ENCODE peak calls at places on chromosomes 16 and 17, in six cellular contexts. One of them, this sample, is unnamed.

GRCh38 chr16:84543931-84544776 is 39.7 kb upstream of the MEAK7 start:
- DNase-seq in heart right ventricle: no peak
- DNase-seq in mesendoderm: no peak
- DNase-seq in effector memory CD4-positive, alpha-beta T cell: no peak
- DNase-seq in ACHN: no peak
- DNase-seq in HFF-Myc: no peak
- DNase-seq in this sample: no peak

GRCh38 chr16:1651509-1652342 is 26.4 kb upstream of the JPT2 start:
- DNase-seq in effector memory CD4-positive, alpha-beta T cell: no peak
- DNase-seq in HFF-Myc: no peak
- DNase-seq in heart right ventricle: no peak
- DNase-seq in ACHN: no peak
- DNase-seq in mesendoderm: no peak
- DNase-seq in this sample: no peak

GRCh38 chr17:28350271-28350670 is 7.1 kb downstream of the POLDIP2 start:
- DNase-seq in ACHN: no peak
- DNase-seq in heart right ventricle: no peak
- DNase-seq in HFF-Myc: no peak
- DNase-seq in mesendoderm: no peak
- DNase-seq in effector memory CD4-positive, alpha-beta T cell: no peak
- DNase-seq in this sample: no peak

GRCh38 chr17:60851181-60851580 is 173.5 kb downstream of the BCAS3 start:
- DNase-seq in HFF-Myc: no peak
- DNase-seq in effector memory CD4-positive, alpha-beta T cell: no peak
- DNase-seq in mesendoderm: no peak
- DNase-seq in heart right ventricle: no peak
- DNase-seq in ACHN: no peak
- DNase-seq in this sample: no peak

GRCh38 chr16:67943619-67944503 is at the start of gene LCAT:
- DNase-seq in heart right ventricle: peak
- DNase-seq in effector memory CD4-positive, alpha-beta T cell: no peak
- DNase-seq in HFF-Myc: no peak
- DNase-seq in mesendoderm: no peak
- DNase-seq in ACHN: no peak
- DNase-seq in this sample: no peak

GRCh38 chr16:65833171-65833871 is 533.2 kb upstream of the CDH5 start:
- DNase-seq in effector memory CD4-positive, alpha-beta T cell: no peak
- DNase-seq in ACHN: no peak
- DNase-seq in heart right ventricle: no peak
- DNase-seq in HFF-Myc: peak
- DNase-seq in mesendoderm: no peak
- DNase-seq in this sample: no peak

GRCh38 chr17:45971698-45972141 is 27.3 kb upstream of the STH start:
- DNase-seq in mesendoderm: peak
- DNase-seq in HFF-Myc: no peak
- DNase-seq in effector memory CD4-positive, alpha-beta T cell: no peak
- DNase-seq in heart right ventricle: no peak
- DNase-seq in ACHN: no peak
- DNase-seq in this sample: no peak

GRCh38 chr16:30929167-30929566 is 5.8 kb downstream of the FBXL19 start:
- DNase-seq in mesendoderm: no peak
- DNase-seq in effector memory CD4-positive, alpha-beta T cell: no peak
- DNase-seq in HFF-Myc: no peak
- DNase-seq in heart right ventricle: no peak
- DNase-seq in ACHN: no peak
- DNase-seq in this sample: no peak

GRCh38 chr17:75498019-75498725 is 17.2 kb downstream of the CASKIN2 start:
- DNase-seq in HFF-Myc: no peak
- DNase-seq in ACHN: no peak
- DNase-seq in heart right ventricle: peak
- DNase-seq in mesendoderm: no peak
- DNase-seq in effector memory CD4-positive, alpha-beta T cell: no peak
- DNase-seq in this sample: no peak

GRCh38 chr16:85168732-85169256 is 56.5 kb upstream of the CIBAR2 start:
- DNase-seq in ACHN: no peak
- DNase-seq in HFF-Myc: no peak
- DNase-seq in effector memory CD4-positive, alpha-beta T cell: no peak
- DNase-seq in heart right ventricle: peak
- DNase-seq in mesendoderm: peak
- DNase-seq in this sample: no peak

GRCh38 chr16:54986404-54986803 is 55.7 kb downstream of the IRX5 start:
- DNase-seq in heart right ventricle: no peak
- DNase-seq in HFF-Myc: no peak
- DNase-seq in effector memory CD4-positive, alpha-beta T cell: no peak
- DNase-seq in ACHN: no peak
- DNase-seq in mesendoderm: no peak
- DNase-seq in this sample: no peak

GRCh38 chr17:76657505-76658386 is 14.2 kb upstream of the ST6GALNAC1 start:
- DNase-seq in heart right ventricle: no peak
- DNase-seq in ACHN: no peak
- DNase-seq in mesendoderm: no peak
- DNase-seq in effector memory CD4-positive, alpha-beta T cell: no peak
- DNase-seq in HFF-Myc: no peak
- DNase-seq in this sample: no peak

GRCh38 chr16:14559809-14560227 is 70.2 kb downstream of the PARN start:
- DNase-seq in HFF-Myc: no peak
- DNase-seq in heart right ventricle: no peak
- DNase-seq in effector memory CD4-positive, alpha-beta T cell: no peak
- DNase-seq in mesendoderm: no peak
- DNase-seq in ACHN: no peak
- DNase-seq in this sample: no peak

GRCh38 chr16:19289805-19290490 is 4.4 kb downstream of the CLEC19A start:
- DNase-seq in mesendoderm: peak
- DNase-seq in ACHN: no peak
- DNase-seq in heart right ventricle: no peak
- DNase-seq in HFF-Myc: no peak
- DNase-seq in effector memory CD4-positive, alpha-beta T cell: no peak
- DNase-seq in this sample: no peak

GRCh38 chr16:82016268-82016667 is 5.0 kb upstream of the SDR42E1 start:
- DNase-seq in heart right ventricle: no peak
- DNase-seq in ACHN: peak
- DNase-seq in effector memory CD4-positive, alpha-beta T cell: no peak
- DNase-seq in HFF-Myc: no peak
- DNase-seq in mesendoderm: peak
- DNase-seq in this sample: peak

GRCh38 chr17:50550661-50551432 is 3.9 kb downstream of the SPATA20 start:
- DNase-seq in heart right ventricle: peak
- DNase-seq in mesendoderm: peak
- DNase-seq in effector memory CD4-positive, alpha-beta T cell: no peak
- DNase-seq in HFF-Myc: peak
- DNase-seq in ACHN: peak
- DNase-seq in this sample: peak

GRCh38 chr17:61463068-61463980 is 11.1 kb downstream of the TBX4 start:
- DNase-seq in mesendoderm: peak
- DNase-seq in HFF-Myc: no peak
- DNase-seq in effector memory CD4-positive, alpha-beta T cell: no peak
- DNase-seq in heart right ventricle: no peak
- DNase-seq in ACHN: no peak
- DNase-seq in this sample: no peak

GRCh38 chr17:62965149-62965648 is 836 bp upstream of the TANC2 start:
- DNase-seq in ACHN: no peak
- DNase-seq in effector memory CD4-positive, alpha-beta T cell: no peak
- DNase-seq in heart right ventricle: no peak
- DNase-seq in mesendoderm: no peak
- DNase-seq in HFF-Myc: no peak
- DNase-seq in this sample: no peak

GRCh38 chr17:64309710-64310109 is 46.6 kb upstream of the TEX2 start:
- DNase-seq in ACHN: no peak
- DNase-seq in HFF-Myc: no peak
- DNase-seq in heart right ventricle: no peak
- DNase-seq in mesendoderm: no peak
- DNase-seq in effector memory CD4-positive, alpha-beta T cell: no peak
- DNase-seq in this sample: no peak

GRCh38 chr16:67028167-67028554 is 788 bp upstream of the CBFB start:
- DNase-seq in heart right ventricle: no peak
- DNase-seq in ACHN: no peak
- DNase-seq in effector memory CD4-positive, alpha-beta T cell: no peak
- DNase-seq in mesendoderm: no peak
- DNase-seq in HFF-Myc: no peak
- DNase-seq in this sample: peak

GRCh38 chr17:67759355-67760171 is 41.8 kb downstream of the NOL11 start:
- DNase-seq in HFF-Myc: peak
- DNase-seq in effector memory CD4-positive, alpha-beta T cell: no peak
- DNase-seq in heart right ventricle: peak
- DNase-seq in mesendoderm: no peak
- DNase-seq in ACHN: no peak
- DNase-seq in this sample: no peak

GRCh38 chr17:45835481-45835880 is 9.2 kb upstream of the SPPL2C start:
- DNase-seq in mesendoderm: no peak
- DNase-seq in ACHN: no peak
- DNase-seq in heart right ventricle: no peak
- DNase-seq in HFF-Myc: no peak
- DNase-seq in effector memory CD4-positive, alpha-beta T cell: no peak
- DNase-seq in this sample: no peak

GRCh38 chr17:50955667-50956120 is 89.5 kb upstream of the TOB1 start:
- DNase-seq in mesendoderm: no peak
- DNase-seq in HFF-Myc: no peak
- DNase-seq in effector memory CD4-positive, alpha-beta T cell: no peak
- DNase-seq in ACHN: no peak
- DNase-seq in heart right ventricle: no peak
- DNase-seq in this sample: no peak

GRCh38 chr17:18974407-18975149 is 22.6 kb downstream of the SLC5A10 start:
- DNase-seq in effector memory CD4-positive, alpha-beta T cell: no peak
- DNase-seq in HFF-Myc: no peak
- DNase-seq in heart right ventricle: no peak
- DNase-seq in ACHN: no peak
- DNase-seq in mesendoderm: no peak
- DNase-seq in this sample: no peak

GRCh38 chr16:10122026-10122425 is 60.2 kb downstream of the GRIN2A start:
- DNase-seq in heart right ventricle: no peak
- DNase-seq in mesendoderm: no peak
- DNase-seq in effector memory CD4-positive, alpha-beta T cell: no peak
- DNase-seq in ACHN: no peak
- DNase-seq in HFF-Myc: no peak
- DNase-seq in this sample: no peak

GRCh38 chr16:24950275-24950674 is 64.9 kb downstream of the ARHGAP17 start:
- DNase-seq in heart right ventricle: no peak
- DNase-seq in effector memory CD4-positive, alpha-beta T cell: no peak
- DNase-seq in HFF-Myc: no peak
- DNase-seq in mesendoderm: no peak
- DNase-seq in ACHN: peak
- DNase-seq in this sample: no peak

GRCh38 chr17:60506312-60506711 is 19.7 kb downstream of the APPBP2 start:
- DNase-seq in ACHN: peak
- DNase-seq in mesendoderm: peak
- DNase-seq in effector memory CD4-positive, alpha-beta T cell: no peak
- DNase-seq in heart right ventricle: no peak
- DNase-seq in HFF-Myc: peak
- DNase-seq in this sample: no peak

GRCh38 chr17:80622170-80622466 is 77.5 kb downstream of the RPTOR start:
- DNase-seq in mesendoderm: no peak
- DNase-seq in ACHN: no peak
- DNase-seq in heart right ventricle: no peak
- DNase-seq in effector memory CD4-positive, alpha-beta T cell: no peak
- DNase-seq in HFF-Myc: no peak
- DNase-seq in this sample: no peak

GRCh38 chr17:41496803-41497484 is 7.2 kb upstream of the KRT36 start:
- DNase-seq in effector memory CD4-positive, alpha-beta T cell: peak
- DNase-seq in HFF-Myc: peak
- DNase-seq in heart right ventricle: peak
- DNase-seq in mesendoderm: peak
- DNase-seq in ACHN: peak
- DNase-seq in this sample: peak

GRCh38 chr17:31428111-31428510 is 36.6 kb downstream of the RAB11FIP4 start:
- DNase-seq in effector memory CD4-positive, alpha-beta T cell: no peak
- DNase-seq in mesendoderm: no peak
- DNase-seq in ACHN: no peak
- DNase-seq in heart right ventricle: no peak
- DNase-seq in HFF-Myc: no peak
- DNase-seq in this sample: no peak

GRCh38 chr17:13385481-13385907 is 216.2 kb downstream of the HS3ST3A1 start:
- DNase-seq in heart right ventricle: no peak
- DNase-seq in effector memory CD4-positive, alpha-beta T cell: no peak
- DNase-seq in HFF-Myc: no peak
- DNase-seq in mesendoderm: no peak
- DNase-seq in ACHN: no peak
- DNase-seq in this sample: no peak

GRCh38 chr17:7177210-7177953 is 1.8 kb downstream of the ASGR1 start:
- DNase-seq in HFF-Myc: no peak
- DNase-seq in heart right ventricle: peak
- DNase-seq in ACHN: peak
- DNase-seq in effector memory CD4-positive, alpha-beta T cell: peak
- DNase-seq in mesendoderm: peak
- DNase-seq in this sample: peak

GRCh38 chr16:14249291-14250032 is 178.3 kb downstream of the MRTFB start:
- DNase-seq in heart right ventricle: no peak
- DNase-seq in mesendoderm: peak
- DNase-seq in ACHN: peak
- DNase-seq in effector memory CD4-positive, alpha-beta T cell: peak
- DNase-seq in HFF-Myc: peak
- DNase-seq in this sample: peak

GRCh38 chr16:50467943-50468748 is 80.0 kb upstream of the NKD1 start:
- DNase-seq in ACHN: no peak
- DNase-seq in heart right ventricle: no peak
- DNase-seq in effector memory CD4-positive, alpha-beta T cell: no peak
- DNase-seq in HFF-Myc: no peak
- DNase-seq in mesendoderm: peak
- DNase-seq in this sample: no peak

GRCh38 chr17:6936370-6937028 is 59.4 kb upstream of the ALOX12 start:
- DNase-seq in ACHN: no peak
- DNase-seq in heart right ventricle: no peak
- DNase-seq in HFF-Myc: no peak
- DNase-seq in effector memory CD4-positive, alpha-beta T cell: peak
- DNase-seq in mesendoderm: no peak
- DNase-seq in this sample: peak